ENCODE peak calls at places on chromosomes 13 and 19, in six cellular contexts. E is GM12891, V is H1, R is K562, C is GM12878, P is HepG2. S is an unnamed sample.

GRCh38 chr13:111614009-111614408 is 293.6 kb downstream of the TEX29 start:
- DNase-seq in E (no peak), P (no peak), V (no peak), R (no peak), C (no peak), S (no peak)

GRCh38 chr13:97279913-97280312 is 57.8 kb downstream of the MBNL2 start:
- DNase-seq in P (no peak), E (no peak), V (no peak), C (no peak), R (no peak), S (no peak)

GRCh38 chr13:95614641-95615245 is 29.8 kb downstream of the DZIP1 start:
- DNase-seq in E (no peak), R (no peak), P (no peak), C (no peak), V (no peak), S (no peak)

GRCh38 chr19:18122424-18122823 is 24.8 kb downstream of the MAST3 start:
- DNase-seq in C (no peak), P (no peak), V (no peak), R (no peak), E (no peak), S (no peak)

GRCh38 chr13:59774511-59774911 is 389.2 kb downstream of the DIAPH3 start:
- DNase-seq in V (no peak), R (no peak), P (peak), C (no peak), E (no peak), S (no peak)

GRCh38 chr13:109749365-109749764 is 37.0 kb downstream of the IRS2 start:
- DNase-seq in V (no peak), C (no peak), R (no peak), E (no peak), P (no peak), S (no peak)

GRCh38 chr13:109764474-109765292 is 21.7 kb downstream of the IRS2 start:
- DNase-seq in P (no peak), E (no peak), R (no peak), C (no peak), V (no peak), S (no peak)

GRCh38 chr19:46838160-46838559 is 12.5 kb downstream of the AP2S1 start:
- DNase-seq in P (no peak), E (no peak), R (no peak), V (no peak), C (no peak), S (no peak)

GRCh38 chr13:106143392-106143791 is 392.1 kb downstream of the EFNB2 start:
- DNase-seq in C (no peak), E (no peak), V (no peak), P (no peak), R (no peak), S (no peak)

GRCh38 chr19:53057904-53058579 is 13.5 kb downstream of the ERVV-2 start:
- DNase-seq in R (no peak), P (no peak), E (no peak), C (no peak), V (peak), S (no peak)

GRCh38 chr13:76828316-76828741 is 57.9 kb downstream of the KCTD12 start:
- DNase-seq in E (no peak), C (no peak), P (no peak), V (no peak), R (no peak), S (no peak)

GRCh38 chr13:50679321-50679720 is 164.2 kb downstream of the DLEU7 start:
- DNase-seq in V (no peak), E (no peak), R (no peak), C (no peak), P (no peak), S (no peak)

GRCh38 chr13:81770868-81771505 is 1430.1 kb upstream of the SPRY2 start:
- DNase-seq in E (no peak), R (no peak), C (no peak), P (no peak), V (no peak), S (no peak)

GRCh38 chr13:112012004-112012704 is 54.8 kb upstream of the SOX1 start:
- DNase-seq in V (no peak), P (no peak), C (no peak), E (no peak), R (no peak), S (no peak)

GRCh38 chr13:113763961-113764792 is 5.2 kb downstream of the TMEM255B start:
- DNase-seq in R (no peak), P (no peak), C (no peak), E (no peak), V (no peak), S (no peak)

GRCh38 chr13:91719033-91719432 is 320.6 kb downstream of the GPC5 start:
- DNase-seq in P (no peak), C (no peak), V (no peak), E (no peak), R (no peak), S (no peak)

GRCh38 chr13:41054212-41054877 is 7.0 kb upstream of the WBP4 start:
- DNase-seq in E (no peak), C (peak), V (no peak), R (peak), P (peak), S (no peak)

GRCh38 chr13:39510296-39510695 is 92.7 kb downstream of the LHFPL6 start:
- DNase-seq in E (no peak), P (no peak), V (no peak), C (peak), R (no peak), S (no peak)

GRCh38 chr13:27918041-27918917 is 1.5 kb upstream of the PDX1 start:
- DNase-seq in P (no peak), V (no peak), E (no peak), C (no peak), R (no peak), S (peak)

GRCh38 chr13:99416411-99417121 is 84.7 kb upstream of the TM9SF2 start:
- DNase-seq in C (no peak), V (no peak), R (no peak), E (no peak), P (no peak), S (no peak)

GRCh38 chr13:103788061-103788652 is 721.9 kb upstream of the SLC10A2 start:
- DNase-seq in E (no peak), P (no peak), C (no peak), R (no peak), V (no peak), S (no peak)

GRCh38 chr13:107203146-107203847 is 635.4 kb upstream of the ARGLU1 start:
- DNase-seq in R (no peak), C (no peak), E (peak), P (peak), V (peak), S (peak)

GRCh38 chr19:10473192-10473591 is 30.0 kb downstream of the KEAP1 start:
- DNase-seq in C (no peak), V (no peak), R (no peak), P (no peak), E (no peak), S (no peak)

GRCh38 chr19:12126707-12127106 is 13.4 kb downstream of the ZNF20 start:
- DNase-seq in V (no peak), C (no peak), P (peak), R (peak), E (no peak), S (no peak)

GRCh38 chr19:54218960-54219661 is 3.7 kb downstream of the LILRB3 start:
- DNase-seq in V (no peak), P (no peak), R (no peak), C (no peak), E (no peak), S (no peak)

GRCh38 chr13:37648604-37649003 is 50.0 kb upstream of the POSTN start:
- DNase-seq in V (no peak), R (no peak), C (no peak), P (no peak), E (no peak), S (no peak)

GRCh38 chr13:51912091-51912490 is 50.3 kb downstream of the CCDC70 start:
- DNase-seq in C (no peak), P (no peak), V (no peak), E (no peak), R (no peak), S (no peak)

GRCh38 chr13:109254271-109254670 is 532.1 kb downstream of the IRS2 start:
- DNase-seq in R (no peak), E (no peak), C (no peak), P (no peak), V (no peak), S (no peak)

GRCh38 chr13:112637017-112637801 is 49.3 kb upstream of the TUBGCP3 start:
- DNase-seq in P (no peak), V (no peak), E (no peak), C (no peak), R (no peak), S (no peak)

GRCh38 chr13:104015646-104016396 is 949.6 kb upstream of the SLC10A2 start:
- DNase-seq in P (no peak), R (no peak), C (no peak), V (no peak), E (no peak), S (no peak)

GRCh38 chr13:33640832-33641231 is 177.1 kb upstream of the RFC3 start:
- DNase-seq in C (no peak), R (no peak), P (peak), V (no peak), E (no peak), S (no peak)

GRCh38 chr19:5356428-5356827 is 15.8 kb upstream of the PTPRS start:
- DNase-seq in P (no peak), R (no peak), C (no peak), V (no peak), E (no peak), S (no peak)

GRCh38 chr13:23915308-23915707 is 18.0 kb upstream of the C1QTNF9B start:
- DNase-seq in P (peak), E (no peak), C (no peak), V (no peak), R (no peak), S (no peak)

GRCh38 chr19:49056101-49056901 is 1.2 kb downstream of the CGB7 start:
- DNase-seq in C (no peak), P (peak), E (peak), R (peak), V (no peak), S (peak)
- TF ChIP-seq POLR2A in C (no peak), P (no peak), E (no peak), R (no peak), V (no peak), S (no peak)

DNA sequence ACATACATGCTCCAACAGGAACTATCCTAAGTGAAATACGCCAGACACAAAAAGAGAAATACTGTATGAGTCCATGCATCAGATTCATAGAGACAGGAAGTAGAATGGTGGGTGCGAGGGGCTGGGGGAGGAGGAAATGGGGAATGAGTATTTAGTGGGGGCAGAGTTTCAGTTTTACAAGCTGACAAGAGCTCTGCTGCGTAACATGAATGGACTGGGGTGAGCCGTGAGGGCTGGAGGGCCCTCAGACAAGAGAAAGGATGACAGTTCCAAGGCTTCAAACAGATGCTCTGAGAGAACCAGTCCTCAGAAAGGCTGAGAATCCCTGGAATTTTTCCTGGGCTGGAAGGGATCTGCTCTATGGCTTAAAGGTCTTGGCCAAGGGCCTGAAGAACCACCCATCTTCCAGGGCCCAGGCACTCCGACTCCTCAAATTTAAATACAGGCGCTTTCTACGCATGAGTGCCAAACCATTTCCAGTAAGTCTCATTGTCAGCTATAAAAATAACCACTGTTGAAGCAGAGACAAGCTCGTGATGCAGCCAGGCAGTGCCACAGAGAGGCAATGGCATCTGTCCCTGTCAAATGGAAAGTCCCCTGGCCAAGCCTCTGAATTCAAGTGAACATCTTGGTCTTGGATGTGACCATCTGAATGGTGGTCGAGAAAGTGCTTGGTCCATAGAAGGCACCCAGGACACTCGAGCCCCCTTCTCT is 17.5 kb downstream of the KLF2 start:
- DNase-seq in R (no peak), C (peak), E (no peak), V (no peak), P (no peak), S (no peak)
- TF ChIP-seq TAF1 in R (no peak), C (no peak), E (no peak), V (no peak), P (no peak), S (peak)

GRCh38 chr19:33202546-33203507 is 8.7 kb downstream of the LRP3 start:
- DNase-seq in R (no peak), C (no peak), V (no peak), P (no peak), E (no peak), S (no peak)
- TF ChIP-seq POLR2AphosphoS5 in R (no peak), C (no peak), V (no peak), P (no peak), E (no peak), S (no peak)

GRCh38 chr19:2116507-2116906 is 19.8 kb downstream of the IZUMO4 start:
- DNase-seq in R (no peak), E (no peak), V (no peak), P (no peak), C (no peak), S (no peak)
- TF ChIP-seq POLR2A in R (no peak), E (no peak), V (no peak), P (no peak), C (no peak), S (no peak)

DNA sequence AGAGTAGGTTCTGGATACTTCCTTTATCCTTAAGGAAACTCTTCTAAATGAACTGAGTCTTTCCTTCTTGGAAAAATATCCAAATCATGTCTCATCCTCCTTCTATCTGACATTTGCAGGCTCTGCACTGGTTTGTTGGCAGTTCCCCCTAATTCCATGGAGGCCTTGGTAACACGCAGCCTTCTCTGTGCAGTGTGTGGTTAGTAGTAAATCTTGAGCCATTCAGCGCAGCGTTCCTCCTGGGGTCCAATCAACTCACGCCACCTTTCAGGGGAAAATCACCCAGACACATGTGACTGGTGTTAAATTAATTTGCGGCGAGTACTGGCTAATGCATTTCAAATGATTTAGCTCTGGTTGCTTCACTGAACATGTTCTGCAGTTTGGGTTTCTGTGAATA is 21.0 kb upstream of the CBY2 start:
- DNase-seq in C (no peak), E (no peak), V (no peak), P (no peak), R (no peak), S (no peak)
- TF ChIP-seq TAF1 in C (no peak), E (no peak), V (no peak), P (no peak), R (no peak), S (no peak)

DNA sequence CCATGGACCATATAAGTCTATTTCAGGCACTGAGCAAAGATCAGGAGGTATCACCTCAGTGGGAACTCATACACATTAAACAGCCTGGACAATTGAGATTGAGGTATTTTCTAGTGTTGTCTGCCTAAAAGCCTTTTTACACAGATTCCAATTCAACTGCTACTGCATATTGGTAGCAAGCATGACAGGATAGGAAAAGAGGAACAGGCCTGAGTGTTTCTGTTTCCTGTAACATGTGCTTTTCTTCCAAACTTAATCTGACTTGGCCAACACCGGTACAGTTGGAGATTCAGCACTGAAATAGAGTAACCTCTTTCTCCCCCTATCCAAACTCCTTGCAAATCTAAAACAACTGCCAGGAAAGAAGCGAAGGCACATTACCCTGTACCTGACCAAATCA is 66.0 kb downstream of the SERP2 start:
- DNase-seq in C (no peak), P (no peak), V (no peak), R (no peak), E (no peak), S (no peak)
- TF ChIP-seq POLR2AphosphoS5 in C (no peak), P (no peak), V (no peak), R (no peak), E (no peak), S (no peak)

GRCh38 chr19:1097810-1098176 is 2.6 kb upstream of the POLR2E start:
- DNase-seq in P (peak), E (no peak), C (no peak), R (no peak), V (no peak), S (no peak)

GRCh38 chr19:1094655-1094977 is 559 bp downstream of the POLR2E start:
- DNase-seq in P (no peak), C (no peak), V (no peak), E (no peak), R (no peak), S (no peak)

GRCh38 chr19:1101337-1101698 is 2.5 kb upstream of the GPX4 start:
- DNase-seq in V (no peak), R (no peak), C (no peak), P (no peak), E (no peak), S (no peak)

GRCh38 chr19:1094978-1095701 is at the start of gene POLR2E:
- DNase-seq in E (peak), R (peak), P (peak), V (peak), C (peak), S (peak)

DNA sequence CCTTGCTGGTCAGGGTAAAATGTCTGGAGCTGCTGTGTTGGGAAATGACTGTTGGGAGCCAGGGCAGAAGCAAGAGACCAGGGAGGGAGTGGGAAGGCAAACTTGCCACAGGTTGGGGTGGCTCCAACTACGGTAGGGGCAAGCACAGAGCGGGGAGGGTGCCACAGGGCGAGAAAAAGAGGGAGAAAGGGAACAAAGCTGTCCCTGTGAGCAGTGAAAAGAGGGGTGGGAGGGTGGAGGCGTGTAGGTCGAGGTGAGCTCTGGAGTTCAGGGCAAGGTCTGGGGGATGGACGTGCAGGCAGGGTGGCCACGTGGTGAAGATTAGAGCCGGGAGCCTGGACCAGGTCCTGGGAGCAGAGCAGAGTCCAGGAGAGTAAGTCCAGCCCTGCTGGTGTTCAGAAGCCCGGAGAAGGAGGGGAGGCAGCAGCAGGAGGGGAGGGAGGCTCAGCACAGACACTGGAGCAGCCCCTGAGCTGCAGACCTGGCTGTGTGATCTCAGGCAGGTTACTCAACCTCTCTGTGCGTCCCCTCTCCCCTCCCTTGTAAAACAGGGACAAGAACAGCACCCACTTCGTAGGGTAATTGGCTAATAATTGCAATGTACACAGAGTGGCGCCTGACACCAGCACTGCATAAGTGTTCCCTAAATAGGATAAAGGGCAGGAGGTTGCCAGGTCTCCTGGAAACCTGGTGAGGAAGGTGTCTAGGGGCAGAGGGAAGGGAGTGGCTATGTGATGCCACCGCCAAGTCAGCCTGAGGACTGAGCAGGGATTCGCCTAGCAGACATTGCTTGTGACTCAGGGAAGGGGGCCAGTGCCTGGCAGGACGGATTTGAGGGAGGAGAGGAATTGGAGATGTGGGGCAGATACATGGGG is 3.2 kb upstream of the POLR2E start:
- DNase-seq in E (no peak), R (no peak), V (no peak), P (peak), C (no peak), S (no peak)
- TF ChIP-seq POLR2A in E (no peak), R (no peak), V (no peak), P (peak), C (no peak), S (no peak)

GRCh38 chr19:3142292-3142670 is 6.4 kb downstream of the GNA15 start:
- DNase-seq in P (no peak), V (no peak), R (no peak), E (no peak), C (no peak), S (no peak)
- TF ChIP-seq TAF1 in P (no peak), V (no peak), R (no peak), E (no peak), C (no peak), S (no peak)

S was measured in GM12892.